ENCODE peak calls at places on chromosomes 3 and 15, in ten cellular contexts. One of them, this sample, is unnamed.

GRCh38 chr3:107404727-107405519 is 27.7 kb downstream of the CCDC54 start:
- DNase-seq in NCI-H1105: no peak
- DNase-seq in HT1080: no peak
- DNase-seq in activated CD8-positive, alpha-beta memory T cell treated with anti-CD3 and anti-CD28 coated beads for 24 hours: no peak
- DNase-seq in activated CD4-positive, alpha-beta memory T cell treated with anti-CD3 and anti-CD28 coated beads, Interleukin-2, amount 10 ng/mL, durations not matched to agents 7 days and 5 days: no peak
- DNase-seq in NCI-H774: no peak
- DNase-seq in HEK293T: no peak
- DNase-seq in amygdala: no peak
- DNase-seq in fibroblast of mammary gland: peak; percentile 72
- DNase-seq in cardiac fibroblast: peak; percentile 75
- DNase-seq in this sample: peak; percentile 39

GRCh38 chr3:162538466-162538865 is 1041.9 kb downstream of the OTOL1 start:
- DNase-seq in cardiac fibroblast: no peak
- DNase-seq in NCI-H1105: no peak
- DNase-seq in HEK293T: no peak
- DNase-seq in HT1080: no peak
- DNase-seq in NCI-H774: no peak
- DNase-seq in amygdala: no peak
- DNase-seq in fibroblast of mammary gland: peak; percentile 60
- DNase-seq in activated CD4-positive, alpha-beta memory T cell treated with anti-CD3 and anti-CD28 coated beads, Interleukin-2, amount 10 ng/mL, durations not matched to agents 7 days and 5 days: no peak
- DNase-seq in activated CD8-positive, alpha-beta memory T cell treated with anti-CD3 and anti-CD28 coated beads for 24 hours: no peak
- DNase-seq in this sample: no peak

GRCh38 chr3:190701096-190701532 is 161.4 kb downstream of the GMNC start:
- DNase-seq in fibroblast of mammary gland: peak; percentile 64
- DNase-seq in activated CD4-positive, alpha-beta memory T cell treated with anti-CD3 and anti-CD28 coated beads, Interleukin-2, amount 10 ng/mL, durations not matched to agents 7 days and 5 days: no peak
- DNase-seq in NCI-H1105: peak; percentile 16
- DNase-seq in amygdala: no peak
- DNase-seq in activated CD8-positive, alpha-beta memory T cell treated with anti-CD3 and anti-CD28 coated beads for 24 hours: no peak
- DNase-seq in HEK293T: peak; percentile 19
- DNase-seq in cardiac fibroblast: peak; percentile 85
- DNase-seq in HT1080: peak; percentile 74
- DNase-seq in NCI-H774: peak; percentile 49
- DNase-seq in this sample: peak; percentile 80

GRCh38 chr15:42012241-42012640 is 8.6 kb downstream of the PLA2G4E start:
- DNase-seq in HT1080: no peak
- DNase-seq in HEK293T: no peak
- DNase-seq in fibroblast of mammary gland: no peak
- DNase-seq in cardiac fibroblast: no peak
- DNase-seq in amygdala: no peak
- DNase-seq in activated CD8-positive, alpha-beta memory T cell treated with anti-CD3 and anti-CD28 coated beads for 24 hours: no peak
- DNase-seq in NCI-H1105: no peak
- DNase-seq in activated CD4-positive, alpha-beta memory T cell treated with anti-CD3 and anti-CD28 coated beads, Interleukin-2, amount 10 ng/mL, durations not matched to agents 7 days and 5 days: no peak
- DNase-seq in NCI-H774: no peak
- DNase-seq in this sample: no peak

GRCh38 chr15:30865257-30865656 is 38.5 kb upstream of the FAN1 start:
- DNase-seq in NCI-H774: peak; percentile 25
- DNase-seq in activated CD8-positive, alpha-beta memory T cell treated with anti-CD3 and anti-CD28 coated beads for 24 hours: no peak
- DNase-seq in fibroblast of mammary gland: no peak
- DNase-seq in HEK293T: no peak
- DNase-seq in cardiac fibroblast: no peak
- DNase-seq in amygdala: no peak
- DNase-seq in activated CD4-positive, alpha-beta memory T cell treated with anti-CD3 and anti-CD28 coated beads, Interleukin-2, amount 10 ng/mL, durations not matched to agents 7 days and 5 days: no peak
- DNase-seq in HT1080: no peak
- DNase-seq in NCI-H1105: no peak
- DNase-seq in this sample: no peak

GRCh38 chr3:65483475-65483874 is 555.2 kb downstream of the MAGI1 start:
- DNase-seq in cardiac fibroblast: no peak
- DNase-seq in activated CD4-positive, alpha-beta memory T cell treated with anti-CD3 and anti-CD28 coated beads, Interleukin-2, amount 10 ng/mL, durations not matched to agents 7 days and 5 days: no peak
- DNase-seq in HT1080: no peak
- DNase-seq in amygdala: peak; percentile 42
- DNase-seq in activated CD8-positive, alpha-beta memory T cell treated with anti-CD3 and anti-CD28 coated beads for 24 hours: no peak
- DNase-seq in HEK293T: no peak
- DNase-seq in NCI-H1105: peak; percentile 12
- DNase-seq in NCI-H774: no peak
- DNase-seq in fibroblast of mammary gland: peak; percentile 22
- DNase-seq in this sample: peak; percentile 82

GRCh38 chr15:83322061-83322460 is 37.6 kb upstream of the BNC1 start:
- DNase-seq in HEK293T: no peak
- DNase-seq in NCI-H774: no peak
- DNase-seq in fibroblast of mammary gland: no peak
- DNase-seq in activated CD4-positive, alpha-beta memory T cell treated with anti-CD3 and anti-CD28 coated beads, Interleukin-2, amount 10 ng/mL, durations not matched to agents 7 days and 5 days: no peak
- DNase-seq in activated CD8-positive, alpha-beta memory T cell treated with anti-CD3 and anti-CD28 coated beads for 24 hours: no peak
- DNase-seq in NCI-H1105: no peak
- DNase-seq in amygdala: no peak
- DNase-seq in HT1080: peak; percentile 24
- DNase-seq in cardiac fibroblast: peak; percentile 39
- DNase-seq in this sample: peak; percentile 90

GRCh38 chr3:108103971-108104797 is 13.4 kb upstream of the CD47 start:
- DNase-seq in activated CD8-positive, alpha-beta memory T cell treated with anti-CD3 and anti-CD28 coated beads for 24 hours: no peak
- DNase-seq in fibroblast of mammary gland: no peak
- DNase-seq in cardiac fibroblast: peak; percentile 28
- DNase-seq in HT1080: no peak
- DNase-seq in activated CD4-positive, alpha-beta memory T cell treated with anti-CD3 and anti-CD28 coated beads, Interleukin-2, amount 10 ng/mL, durations not matched to agents 7 days and 5 days: no peak
- DNase-seq in HEK293T: no peak
- DNase-seq in NCI-H774: no peak
- DNase-seq in amygdala: no peak
- DNase-seq in NCI-H1105: peak; percentile 59
- DNase-seq in this sample: no peak

GRCh38 chr3:33026267-33026666 is 70.7 kb downstream of the GLB1 start:
- DNase-seq in fibroblast of mammary gland: no peak
- DNase-seq in activated CD8-positive, alpha-beta memory T cell treated with anti-CD3 and anti-CD28 coated beads for 24 hours: no peak
- DNase-seq in amygdala: no peak
- DNase-seq in activated CD4-positive, alpha-beta memory T cell treated with anti-CD3 and anti-CD28 coated beads, Interleukin-2, amount 10 ng/mL, durations not matched to agents 7 days and 5 days: no peak
- DNase-seq in cardiac fibroblast: no peak
- DNase-seq in HT1080: no peak
- DNase-seq in NCI-H1105: no peak
- DNase-seq in NCI-H774: no peak
- DNase-seq in HEK293T: no peak
- DNase-seq in this sample: no peak

GRCh38 chr3:148175215-148175614 is 522.5 kb upstream of the AGTR1 start:
- DNase-seq in NCI-H774: no peak
- DNase-seq in HEK293T: no peak
- DNase-seq in activated CD4-positive, alpha-beta memory T cell treated with anti-CD3 and anti-CD28 coated beads, Interleukin-2, amount 10 ng/mL, durations not matched to agents 7 days and 5 days: no peak
- DNase-seq in fibroblast of mammary gland: peak; percentile 74
- DNase-seq in activated CD8-positive, alpha-beta memory T cell treated with anti-CD3 and anti-CD28 coated beads for 24 hours: no peak
- DNase-seq in amygdala: no peak
- DNase-seq in cardiac fibroblast: peak; percentile 66
- DNase-seq in HT1080: no peak
- DNase-seq in NCI-H1105: no peak
- DNase-seq in this sample: peak; percentile 18

GRCh38 chr15:65980824-65981456 is 111.6 kb downstream of the RAB11A start:
- DNase-seq in fibroblast of mammary gland: peak; percentile 84
- DNase-seq in NCI-H774: peak; percentile 18
- DNase-seq in cardiac fibroblast: peak; percentile 85
- DNase-seq in amygdala: no peak
- DNase-seq in activated CD8-positive, alpha-beta memory T cell treated with anti-CD3 and anti-CD28 coated beads for 24 hours: no peak
- DNase-seq in NCI-H1105: peak; percentile 13
- DNase-seq in HEK293T: peak; percentile 66
- DNase-seq in HT1080: peak; percentile 60
- DNase-seq in activated CD4-positive, alpha-beta memory T cell treated with anti-CD3 and anti-CD28 coated beads, Interleukin-2, amount 10 ng/mL, durations not matched to agents 7 days and 5 days: peak; percentile 26
- DNase-seq in this sample: peak; percentile 81

GRCh38 chr3:19348929-19349564 is 200.7 kb downstream of the KCNH8 start:
- DNase-seq in amygdala: no peak
- DNase-seq in HT1080: peak; percentile 2
- DNase-seq in NCI-H774: no peak
- DNase-seq in NCI-H1105: no peak
- DNase-seq in HEK293T: peak; percentile 36
- DNase-seq in activated CD8-positive, alpha-beta memory T cell treated with anti-CD3 and anti-CD28 coated beads for 24 hours: no peak
- DNase-seq in cardiac fibroblast: peak; percentile 44
- DNase-seq in fibroblast of mammary gland: peak; percentile 27
- DNase-seq in activated CD4-positive, alpha-beta memory T cell treated with anti-CD3 and anti-CD28 coated beads, Interleukin-2, amount 10 ng/mL, durations not matched to agents 7 days and 5 days: no peak
- DNase-seq in this sample: peak; percentile 41

GRCh38 chr15:67065531-67066005 is at the start of gene SMAD3:
- DNase-seq in cardiac fibroblast: peak; percentile 95
- DNase-seq in activated CD4-positive, alpha-beta memory T cell treated with anti-CD3 and anti-CD28 coated beads, Interleukin-2, amount 10 ng/mL, durations not matched to agents 7 days and 5 days: peak; percentile 84
- DNase-seq in activated CD8-positive, alpha-beta memory T cell treated with anti-CD3 and anti-CD28 coated beads for 24 hours: peak; percentile 89
- DNase-seq in NCI-H1105: peak; percentile 58
- DNase-seq in fibroblast of mammary gland: peak; percentile 92
- DNase-seq in NCI-H774: peak; percentile 74
- DNase-seq in HT1080: peak; percentile 87
- DNase-seq in HEK293T: peak; percentile 80
- DNase-seq in amygdala: peak; percentile 72
- DNase-seq in this sample: peak; percentile 77

GRCh38 chr15:83365370-83365938 is 81.0 kb upstream of the BNC1 start:
- DNase-seq in NCI-H774: no peak
- DNase-seq in activated CD4-positive, alpha-beta memory T cell treated with anti-CD3 and anti-CD28 coated beads, Interleukin-2, amount 10 ng/mL, durations not matched to agents 7 days and 5 days: peak; percentile 18
- DNase-seq in HEK293T: peak; percentile 57
- DNase-seq in cardiac fibroblast: peak; percentile 66
- DNase-seq in activated CD8-positive, alpha-beta memory T cell treated with anti-CD3 and anti-CD28 coated beads for 24 hours: no peak
- DNase-seq in NCI-H1105: no peak
- DNase-seq in amygdala: peak; percentile 8
- DNase-seq in HT1080: peak; percentile 74
- DNase-seq in fibroblast of mammary gland: peak; percentile 83
- DNase-seq in this sample: peak; percentile 75

GRCh38 chr3:42502429-42503250 is at the start of gene VIPR1:
- DNase-seq in activated CD4-positive, alpha-beta memory T cell treated with anti-CD3 and anti-CD28 coated beads, Interleukin-2, amount 10 ng/mL, durations not matched to agents 7 days and 5 days: peak; percentile 91
- DNase-seq in activated CD8-positive, alpha-beta memory T cell treated with anti-CD3 and anti-CD28 coated beads for 24 hours: peak; percentile 96
- DNase-seq in HEK293T: peak; percentile 91
- DNase-seq in NCI-H774: peak; percentile 66
- DNase-seq in NCI-H1105: peak; percentile 83
- DNase-seq in amygdala: peak; percentile 80
- DNase-seq in cardiac fibroblast: peak; percentile 29
- DNase-seq in fibroblast of mammary gland: no peak
- DNase-seq in HT1080: no peak
- DNase-seq in this sample: peak; percentile 68

GRCh38 chr3:159785276-159785675 is 203.4 kb upstream of the IL12A start:
- DNase-seq in NCI-H774: no peak
- DNase-seq in activated CD8-positive, alpha-beta memory T cell treated with anti-CD3 and anti-CD28 coated beads for 24 hours: no peak
- DNase-seq in activated CD4-positive, alpha-beta memory T cell treated with anti-CD3 and anti-CD28 coated beads, Interleukin-2, amount 10 ng/mL, durations not matched to agents 7 days and 5 days: no peak
- DNase-seq in HT1080: peak; percentile 53
- DNase-seq in cardiac fibroblast: peak; percentile 39
- DNase-seq in fibroblast of mammary gland: peak; percentile 33
- DNase-seq in HEK293T: no peak
- DNase-seq in amygdala: no peak
- DNase-seq in NCI-H1105: no peak
- DNase-seq in this sample: peak; percentile 97

GRCh38 chr15:25450163-25450562 is 11.3 kb upstream of the UBE3A start:
- DNase-seq in HT1080: no peak
- DNase-seq in fibroblast of mammary gland: no peak
- DNase-seq in activated CD8-positive, alpha-beta memory T cell treated with anti-CD3 and anti-CD28 coated beads for 24 hours: no peak
- DNase-seq in NCI-H1105: no peak
- DNase-seq in activated CD4-positive, alpha-beta memory T cell treated with anti-CD3 and anti-CD28 coated beads, Interleukin-2, amount 10 ng/mL, durations not matched to agents 7 days and 5 days: no peak
- DNase-seq in HEK293T: no peak
- DNase-seq in amygdala: no peak
- DNase-seq in NCI-H774: no peak
- DNase-seq in cardiac fibroblast: no peak
- DNase-seq in this sample: peak; percentile 69

GRCh38 chr3:66476852-66477381 is 23.9 kb downstream of the LRIG1 start:
- DNase-seq in activated CD4-positive, alpha-beta memory T cell treated with anti-CD3 and anti-CD28 coated beads, Interleukin-2, amount 10 ng/mL, durations not matched to agents 7 days and 5 days: no peak
- DNase-seq in fibroblast of mammary gland: no peak
- DNase-seq in NCI-H774: no peak
- DNase-seq in HEK293T: no peak
- DNase-seq in activated CD8-positive, alpha-beta memory T cell treated with anti-CD3 and anti-CD28 coated beads for 24 hours: no peak
- DNase-seq in NCI-H1105: no peak
- DNase-seq in cardiac fibroblast: no peak
- DNase-seq in HT1080: no peak
- DNase-seq in amygdala: no peak
- DNase-seq in this sample: no peak

GRCh38 chr3:168341192-168341816 is 245.6 kb upstream of the GOLIM4 start:
- DNase-seq in HEK293T: no peak
- DNase-seq in NCI-H1105: no peak
- DNase-seq in HT1080: no peak
- DNase-seq in activated CD8-positive, alpha-beta memory T cell treated with anti-CD3 and anti-CD28 coated beads for 24 hours: no peak
- DNase-seq in NCI-H774: no peak
- DNase-seq in amygdala: no peak
- DNase-seq in fibroblast of mammary gland: peak; percentile 84
- DNase-seq in cardiac fibroblast: peak; percentile 53
- DNase-seq in activated CD4-positive, alpha-beta memory T cell treated with anti-CD3 and anti-CD28 coated beads, Interleukin-2, amount 10 ng/mL, durations not matched to agents 7 days and 5 days: no peak
- DNase-seq in this sample: peak; percentile 28

GRCh38 chr3:110894574-110894973 is 177.0 kb upstream of the NECTIN3 start:
- DNase-seq in HT1080: no peak
- DNase-seq in fibroblast of mammary gland: no peak
- DNase-seq in cardiac fibroblast: no peak
- DNase-seq in HEK293T: no peak
- DNase-seq in NCI-H774: no peak
- DNase-seq in activated CD8-positive, alpha-beta memory T cell treated with anti-CD3 and anti-CD28 coated beads for 24 hours: no peak
- DNase-seq in activated CD4-positive, alpha-beta memory T cell treated with anti-CD3 and anti-CD28 coated beads, Interleukin-2, amount 10 ng/mL, durations not matched to agents 7 days and 5 days: no peak
- DNase-seq in amygdala: no peak
- DNase-seq in NCI-H1105: no peak
- DNase-seq in this sample: no peak

GRCh38 chr3:55330355-55330754 is 156.8 kb downstream of the WNT5A start:
- DNase-seq in HEK293T: no peak
- DNase-seq in activated CD4-positive, alpha-beta memory T cell treated with anti-CD3 and anti-CD28 coated beads, Interleukin-2, amount 10 ng/mL, durations not matched to agents 7 days and 5 days: no peak
- DNase-seq in HT1080: peak; percentile 97
- DNase-seq in amygdala: no peak
- DNase-seq in cardiac fibroblast: peak; percentile 97
- DNase-seq in fibroblast of mammary gland: peak; percentile 98
- DNase-seq in NCI-H1105: no peak
- DNase-seq in activated CD8-positive, alpha-beta memory T cell treated with anti-CD3 and anti-CD28 coated beads for 24 hours: no peak
- DNase-seq in NCI-H774: peak; percentile 41
- DNase-seq in this sample: peak; percentile 91

GRCh38 chr15:32113224-32113623 is 82.9 kb downstream of the CHRNA7 start:
- DNase-seq in activated CD4-positive, alpha-beta memory T cell treated with anti-CD3 and anti-CD28 coated beads, Interleukin-2, amount 10 ng/mL, durations not matched to agents 7 days and 5 days: no peak
- DNase-seq in cardiac fibroblast: no peak
- DNase-seq in HEK293T: no peak
- DNase-seq in activated CD8-positive, alpha-beta memory T cell treated with anti-CD3 and anti-CD28 coated beads for 24 hours: no peak
- DNase-seq in NCI-H774: no peak
- DNase-seq in amygdala: no peak
- DNase-seq in NCI-H1105: no peak
- DNase-seq in fibroblast of mammary gland: no peak
- DNase-seq in HT1080: no peak
- DNase-seq in this sample: no peak

GRCh38 chr3:160869825-160870224 is 113.8 kb downstream of the PPM1L start:
- DNase-seq in cardiac fibroblast: no peak
- DNase-seq in NCI-H1105: peak; percentile 71
- DNase-seq in HT1080: no peak
- DNase-seq in NCI-H774: no peak
- DNase-seq in fibroblast of mammary gland: no peak
- DNase-seq in activated CD4-positive, alpha-beta memory T cell treated with anti-CD3 and anti-CD28 coated beads, Interleukin-2, amount 10 ng/mL, durations not matched to agents 7 days and 5 days: no peak
- DNase-seq in HEK293T: peak; percentile 15
- DNase-seq in activated CD8-positive, alpha-beta memory T cell treated with anti-CD3 and anti-CD28 coated beads for 24 hours: no peak
- DNase-seq in amygdala: no peak
- DNase-seq in this sample: peak; percentile 56

GRCh38 chr3:59935025-59935424 is 885.2 kb upstream of the CFAP20DC start:
- DNase-seq in HEK293T: no peak
- DNase-seq in NCI-H774: no peak
- DNase-seq in activated CD4-positive, alpha-beta memory T cell treated with anti-CD3 and anti-CD28 coated beads, Interleukin-2, amount 10 ng/mL, durations not matched to agents 7 days and 5 days: no peak
- DNase-seq in activated CD8-positive, alpha-beta memory T cell treated with anti-CD3 and anti-CD28 coated beads for 24 hours: no peak
- DNase-seq in fibroblast of mammary gland: no peak
- DNase-seq in NCI-H1105: no peak
- DNase-seq in HT1080: no peak
- DNase-seq in cardiac fibroblast: no peak
- DNase-seq in amygdala: no peak
- DNase-seq in this sample: no peak

GRCh38 chr3:83092521-83093221 is 1331.2 kb upstream of the GBE1 start:
- DNase-seq in cardiac fibroblast: no peak
- DNase-seq in NCI-H774: no peak
- DNase-seq in HEK293T: no peak
- DNase-seq in activated CD4-positive, alpha-beta memory T cell treated with anti-CD3 and anti-CD28 coated beads, Interleukin-2, amount 10 ng/mL, durations not matched to agents 7 days and 5 days: no peak
- DNase-seq in amygdala: no peak
- DNase-seq in NCI-H1105: no peak
- DNase-seq in HT1080: no peak
- DNase-seq in activated CD8-positive, alpha-beta memory T cell treated with anti-CD3 and anti-CD28 coated beads for 24 hours: no peak
- DNase-seq in fibroblast of mammary gland: no peak
- DNase-seq in this sample: no peak

GRCh38 chr3:191997579-191998268 is 536.8 kb downstream of the PYDC2 start:
- DNase-seq in HEK293T: no peak
- DNase-seq in NCI-H774: no peak
- DNase-seq in fibroblast of mammary gland: no peak
- DNase-seq in cardiac fibroblast: no peak
- DNase-seq in activated CD4-positive, alpha-beta memory T cell treated with anti-CD3 and anti-CD28 coated beads, Interleukin-2, amount 10 ng/mL, durations not matched to agents 7 days and 5 days: no peak
- DNase-seq in activated CD8-positive, alpha-beta memory T cell treated with anti-CD3 and anti-CD28 coated beads for 24 hours: no peak
- DNase-seq in amygdala: no peak
- DNase-seq in NCI-H1105: no peak
- DNase-seq in HT1080: no peak
- DNase-seq in this sample: no peak

GRCh38 chr3:194051554-194052175 is 84.3 kb upstream of the HES1 start:
- DNase-seq in activated CD4-positive, alpha-beta memory T cell treated with anti-CD3 and anti-CD28 coated beads, Interleukin-2, amount 10 ng/mL, durations not matched to agents 7 days and 5 days: no peak
- DNase-seq in HEK293T: no peak
- DNase-seq in activated CD8-positive, alpha-beta memory T cell treated with anti-CD3 and anti-CD28 coated beads for 24 hours: no peak
- DNase-seq in fibroblast of mammary gland: no peak
- DNase-seq in amygdala: no peak
- DNase-seq in cardiac fibroblast: no peak
- DNase-seq in NCI-H1105: peak; percentile 97
- DNase-seq in NCI-H774: peak; percentile 97
- DNase-seq in HT1080: no peak
- DNase-seq in this sample: no peak

GRCh38 chr3:52530918-52531635 is 2.6 kb downstream of the NT5DC2 start:
- DNase-seq in activated CD4-positive, alpha-beta memory T cell treated with anti-CD3 and anti-CD28 coated beads, Interleukin-2, amount 10 ng/mL, durations not matched to agents 7 days and 5 days: no peak
- DNase-seq in HT1080: no peak
- DNase-seq in amygdala: no peak
- DNase-seq in HEK293T: no peak
- DNase-seq in NCI-H774: no peak
- DNase-seq in NCI-H1105: no peak
- DNase-seq in fibroblast of mammary gland: no peak
- DNase-seq in activated CD8-positive, alpha-beta memory T cell treated with anti-CD3 and anti-CD28 coated beads for 24 hours: no peak
- DNase-seq in cardiac fibroblast: no peak
- DNase-seq in this sample: no peak